ENCODE peak calls at places on chromosomes 6 and 20, in seven cellular contexts. Y, E, A, Z, P, O and U are unnamed samples.

GRCh38 chr20:57716202-57716601 is 6.4 kb upstream of the PMEPA1 start:
- DNase-seq in Y (peak), E (peak), A (no peak), Z (peak), P (no peak), O (no peak), U (no peak)

GRCh38 chr6:147958683-147959082 is 384.0 kb upstream of the SASH1 start:
- DNase-seq in Y (no peak), E (no peak), A (no peak), Z (no peak), P (no peak), O (no peak), U (no peak)

GRCh38 chr6:137571854-137572253 is 77.7 kb upstream of the OLIG3 start:
- DNase-seq in Y (peak), E (peak), A (peak), Z (peak), P (peak), O (peak), U (peak)

GRCh38 chr6:134177753-134178229 is 125.4 kb upstream of the SLC2A12 start:
- DNase-seq in Y (peak), E (peak), A (no peak), Z (peak), P (no peak), O (no peak), U (no peak)

GRCh38 chr6:136646377-136646776 is 96.2 kb upstream of the MAP7 start:
- DNase-seq in Y (no peak), E (peak), A (no peak), Z (peak), P (no peak), O (no peak), U (no peak)

GRCh38 chr6:130778946-130779657 is 48.1 kb upstream of the SMLR1 start:
- DNase-seq in Y (no peak), E (peak), A (no peak), Z (peak), P (no peak), O (no peak), U (no peak)

GRCh38 chr6:13923527-13924145 is 1.1 kb upstream of the RNF182 start:
- DNase-seq in Y (peak), E (peak), A (no peak), Z (peak), P (peak), O (no peak), U (no peak)

GRCh38 chr6:49556429-49556837 is 6.0 kb downstream of the C6orf141 start:
- DNase-seq in Y (peak), E (peak), A (no peak), Z (peak), P (peak), O (no peak), U (no peak)

GRCh38 chr6:114323784-114324183 is 19.0 kb downstream of the HS3ST5 start:
- DNase-seq in Y (no peak), E (no peak), A (no peak), Z (no peak), P (peak), O (no peak), U (no peak)

GRCh38 chr20:32993484-32994050 is 10.7 kb downstream of the SUN5 start:
- DNase-seq in Y (no peak), E (no peak), A (no peak), Z (no peak), P (no peak), O (no peak), U (no peak)

GRCh38 chr20:32999603-33000250 is 4.5 kb downstream of the SUN5 start:
- DNase-seq in Y (no peak), E (no peak), A (no peak), Z (no peak), P (no peak), O (no peak), U (no peak)

GRCh38 chr20:33000802-33001466 is 3.3 kb downstream of the SUN5 start:
- DNase-seq in Y (no peak), E (no peak), A (no peak), Z (no peak), P (no peak), O (no peak), U (no peak)

GRCh38 chr20:32995802-32996201 is 8.4 kb downstream of the SUN5 start:
- DNase-seq in Y (no peak), E (no peak), A (no peak), Z (no peak), P (no peak), O (no peak), U (no peak)

DNA sequence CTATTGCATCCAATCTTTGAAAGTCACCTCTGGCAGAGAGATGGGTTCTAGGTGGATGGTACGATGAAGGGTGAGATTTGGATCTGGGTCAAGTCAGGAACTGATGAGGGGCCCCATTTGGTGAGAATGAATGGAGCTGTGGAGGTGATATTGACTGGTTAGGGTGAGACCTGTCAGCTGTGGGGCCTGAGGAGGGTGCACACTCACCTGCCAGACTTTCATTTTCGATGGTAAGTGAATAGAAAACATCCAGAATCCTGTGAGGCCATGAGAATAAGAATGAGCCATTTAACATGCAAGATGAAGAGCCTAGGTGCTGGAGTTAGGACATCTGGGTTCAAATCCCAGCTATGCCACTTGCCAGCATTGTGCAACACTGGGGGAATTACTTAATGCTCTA is 6.8 kb downstream of the SUN5 start:
- DNase-seq in Y (no peak), E (no peak), A (no peak), Z (no peak), P (no peak), O (no peak), U (no peak)
- H3K4ac ChIP-seq in Y (no peak), E (no peak), A (no peak), Z (no peak), P (no peak), O (no peak), U (no peak)

GRCh38 chr6:163253556-163254213 is 160.8 kb upstream of the QKI start:
- DNase-seq in Y (no peak), E (no peak), A (no peak), Z (no peak), P (no peak), O (no peak), U (no peak)
- H3K4ac ChIP-seq in Y (no peak), E (no peak), A (no peak), Z (no peak), P (no peak), O (no peak), U (no peak)

GRCh38 chr20:49887828-49888340 is 27.4 kb downstream of the SPATA2 start:
- DNase-seq in Y (no peak), E (no peak), A (no peak), Z (no peak), P (no peak), O (no peak), U (no peak)
- H3K4ac ChIP-seq in Y (no peak), E (no peak), A (no peak), Z (no peak), P (no peak), O (no peak), U (no peak)

GRCh38 chr6:36955671-36956070 is 1.1 kb downstream of the PI16 start:
- DNase-seq in Y (no peak), E (no peak), A (no peak), Z (no peak), P (no peak), O (no peak), U (no peak)
- H3K4ac ChIP-seq in Y (no peak), E (no peak), A (no peak), Z (no peak), P (no peak), O (no peak), U (no peak)

GRCh38 chr6:11428895-11429294 is 108.7 kb upstream of the TMEM170B start:
- DNase-seq in Y (peak), E (peak), A (no peak), Z (peak), P (peak), O (no peak), U (no peak)

GRCh38 chr6:11430036-11430435 is 107.5 kb upstream of the TMEM170B start:
- DNase-seq in Y (no peak), E (no peak), A (no peak), Z (no peak), P (no peak), O (no peak), U (no peak)

GRCh38 chr6:11427827-11428245 is 109.7 kb upstream of the TMEM170B start:
- DNase-seq in Y (peak), E (peak), A (no peak), Z (peak), P (no peak), O (no peak), U (no peak)

GRCh38 chr6:11428351-11428750 is 109.2 kb upstream of the TMEM170B start:
- DNase-seq in Y (no peak), E (no peak), A (no peak), Z (no peak), P (peak), O (no peak), U (no peak)

DNA sequence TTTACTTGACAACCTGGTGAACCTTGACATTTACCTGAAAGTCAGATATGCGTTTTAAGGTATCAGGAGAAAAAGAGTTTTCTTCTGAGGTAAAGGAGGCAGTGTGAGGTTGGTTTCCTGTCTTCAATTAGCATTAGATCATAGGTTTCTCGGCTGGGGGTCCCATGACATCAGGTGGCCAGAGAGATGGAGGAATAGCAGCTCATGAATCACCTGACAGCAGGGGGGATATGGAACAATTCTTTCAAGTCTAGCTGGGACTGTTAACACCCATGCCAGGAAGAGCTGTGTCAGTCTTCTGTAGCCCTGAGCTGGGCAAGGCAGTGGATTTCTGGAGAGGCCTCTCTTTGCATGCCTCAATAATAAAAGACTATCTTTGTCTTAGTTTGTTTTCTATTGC is 108.0 kb upstream of the TMEM170B start:
- DNase-seq in Y (no peak), E (no peak), A (no peak), Z (no peak), P (peak), O (no peak), U (no peak)
- H3K4ac ChIP-seq in Y (no peak), E (peak), A (no peak), Z (peak), P (no peak), O (no peak), U (no peak)

DNA sequence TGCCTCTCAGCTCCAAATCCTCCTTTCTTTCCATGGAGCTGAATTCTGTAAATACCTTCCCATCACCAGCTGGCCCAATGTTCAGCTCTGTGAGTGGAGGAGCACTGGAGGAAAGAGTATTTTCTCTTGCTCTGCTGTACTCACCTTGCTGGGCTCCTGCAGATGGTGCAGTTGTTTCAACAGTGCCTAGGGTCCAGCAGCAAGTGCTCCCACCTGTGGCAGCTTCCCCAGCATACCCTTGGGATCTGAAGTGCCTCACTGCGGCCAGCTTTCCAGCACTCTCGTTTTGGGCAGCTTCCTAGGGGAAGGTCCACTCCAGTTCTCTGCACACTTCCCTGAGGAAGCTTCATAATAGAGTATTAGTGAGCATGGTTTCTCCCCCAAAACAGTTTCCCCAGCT is 170.9 kb downstream of the ARHGAP18 start:
- DNase-seq in Y (no peak), E (no peak), A (no peak), Z (no peak), P (no peak), O (no peak), U (peak)
- H3K4ac ChIP-seq in Y (no peak), E (no peak), A (no peak), Z (no peak), P (no peak), O (no peak), U (no peak)

DNA sequence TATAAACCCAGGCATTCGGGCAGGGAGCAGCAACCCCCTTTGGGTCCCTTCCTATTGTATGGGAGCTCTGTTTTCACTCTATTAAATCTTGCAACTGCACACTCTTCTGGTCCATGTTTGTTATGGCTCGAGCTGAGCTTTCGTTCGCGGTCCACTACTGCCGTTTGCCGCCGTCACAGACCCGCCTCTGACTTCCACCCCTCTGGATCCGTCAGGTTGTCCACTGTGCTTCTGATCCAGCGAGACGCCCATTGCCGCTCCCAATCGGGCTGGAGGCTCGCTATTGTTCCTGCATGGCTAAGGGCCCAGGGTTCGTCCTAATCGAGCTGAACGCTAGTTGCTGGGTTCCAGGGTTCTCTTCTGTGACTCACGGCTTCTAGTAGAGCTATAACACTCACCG is 111.3 kb downstream of the TMEM170B start:
- DNase-seq in Y (no peak), E (no peak), A (no peak), Z (no peak), P (no peak), O (peak), U (no peak)
- H3K4ac ChIP-seq in Y (no peak), E (peak), A (no peak), Z (peak), P (peak), O (no peak), U (no peak)

DNA sequence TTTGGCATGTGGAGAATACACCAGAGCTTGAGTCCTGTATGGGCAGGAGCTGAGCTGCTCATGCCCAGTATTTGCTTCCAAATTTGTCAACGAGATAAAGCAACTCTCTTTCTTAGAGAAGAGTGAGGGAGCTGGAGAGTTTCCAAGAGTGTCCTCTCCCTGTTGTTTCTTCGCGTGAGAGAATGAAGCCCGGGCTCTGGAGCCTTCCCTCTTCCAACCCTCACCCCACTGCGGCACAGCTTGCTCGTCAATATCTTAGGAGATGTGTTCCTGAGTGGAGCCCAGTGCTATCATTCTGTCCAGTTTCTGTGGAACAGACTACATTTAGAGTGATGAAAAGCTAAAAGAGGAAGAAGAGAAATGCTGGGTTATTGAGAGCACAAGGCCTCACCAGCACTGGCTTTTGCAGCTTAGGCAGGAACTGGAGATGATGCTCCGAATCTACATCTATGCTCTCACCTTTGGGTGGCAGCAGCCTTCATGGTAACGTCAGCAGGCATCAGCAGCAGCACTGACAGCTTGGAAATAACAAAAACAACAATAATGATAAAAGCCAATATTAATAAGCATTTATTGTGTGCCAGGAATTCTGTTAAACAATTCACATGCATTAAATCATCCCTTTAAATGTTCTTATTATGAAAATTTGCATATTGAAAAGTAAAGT is 66.5 kb upstream of the TFB1M start:
- DNase-seq in Y (no peak), E (no peak), A (no peak), Z (no peak), P (no peak), O (no peak), U (no peak)
- H3K4ac ChIP-seq in Y (no peak), E (peak), A (no peak), Z (no peak), P (no peak), O (no peak), U (no peak)

DNA sequence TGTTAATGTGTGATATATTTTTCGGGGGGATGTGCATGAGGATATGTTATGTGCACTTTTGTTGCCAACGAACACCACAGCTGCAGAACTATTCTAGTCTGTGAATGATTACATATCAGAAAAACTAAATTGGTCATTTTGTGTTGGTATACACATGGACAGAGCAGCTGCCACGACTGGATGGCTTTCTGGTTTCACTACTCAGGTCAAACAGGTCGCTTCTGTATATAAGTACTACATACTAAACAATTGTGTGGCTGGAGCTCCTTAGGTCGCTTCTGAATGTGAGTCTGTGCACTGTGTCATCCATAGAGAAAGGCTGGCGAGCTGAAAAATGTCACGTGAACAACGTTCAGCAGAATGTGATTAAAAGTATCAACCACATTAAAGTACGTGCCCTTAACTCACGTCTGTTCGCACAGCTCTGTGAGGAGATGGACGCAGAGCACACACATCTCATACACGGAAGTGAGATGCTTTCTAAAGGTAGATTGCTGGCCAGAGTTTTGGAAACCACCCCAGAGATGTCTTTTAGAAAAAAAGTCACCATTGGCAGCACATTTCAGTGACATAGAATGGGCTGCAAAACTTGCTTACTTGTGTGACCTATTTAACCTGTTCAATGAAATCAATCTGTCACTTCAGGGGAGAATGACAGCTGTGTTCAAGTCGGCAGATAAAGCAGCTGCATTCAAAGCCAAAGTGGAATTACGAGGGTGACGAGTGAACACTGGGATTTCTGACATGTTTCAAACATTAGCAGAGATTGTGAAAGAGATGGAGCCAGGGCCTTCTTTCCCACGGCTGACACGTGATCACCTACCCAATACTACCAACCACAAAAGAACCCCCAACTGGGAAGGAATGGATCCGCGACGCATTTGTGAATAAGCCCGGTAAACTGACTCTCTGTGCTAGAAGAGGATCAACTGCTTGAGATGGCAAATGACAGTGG is 176.6 kb downstream of the PDE10A start:
- DNase-seq in Y (peak), E (no peak), A (no peak), Z (no peak), P (peak), O (no peak), U (no peak)
- H3K4ac ChIP-seq in Y (no peak), E (no peak), A (no peak), Z (no peak), P (no peak), O (no peak), U (no peak)